ENCODE peak calls at places on chromosome 13, in ten cellular contexts. E is CD14-positive monocyte; V is CD4-positive, alpha-beta T cell; H is fibroblast of mammary gland; R is pancreas; T is osteocyte; N is endothelial cell of umbilical vein; I is left ventricle myocardium inferior; D is neural crest cell; A is esophagus squamous epithelium. M is an unnamed sample.

GRCh38 chr13:75307370-75307984 is 174.5 kb downstream of the TBC1D4 start:
- DNase-seq in E (no peak), V (no peak), H (no peak), R (no peak), T (no peak), N (no peak), I (no peak), D (no peak), A (no peak), M (no peak)

GRCh38 chr13:94195715-94196114 is 283.8 kb downstream of the DCT start:
- DNase-seq in E (no peak), V (no peak), H (peak), R (no peak), T (no peak), N (no peak), I (no peak), D (no peak), A (no peak), M (no peak)

GRCh38 chr13:81738364-81738763 is 1397.4 kb upstream of the SPRY2 start:
- DNase-seq in E (no peak), V (no peak), H (no peak), R (no peak), T (no peak), N (no peak), I (no peak), D (no peak), A (no peak), M (no peak)

GRCh38 chr13:44280461-44280860 is 93.2 kb upstream of the SERP2 start:
- DNase-seq in E (no peak), V (no peak), H (peak), R (no peak), T (no peak), N (no peak), I (no peak), D (no peak), A (no peak), M (no peak)

GRCh38 chr13:25945596-25945995 is 106.2 kb downstream of the SHISA2 start:
- DNase-seq in E (no peak), V (no peak), H (no peak), R (no peak), T (no peak), N (no peak), I (no peak), D (no peak), A (no peak), M (no peak)

GRCh38 chr13:41075034-41075433 is 13.7 kb downstream of the WBP4 start:
- DNase-seq in E (no peak), V (peak), H (peak), R (no peak), T (no peak), N (peak), I (no peak), D (no peak), A (no peak), M (peak)

GRCh38 chr13:59492030-59492636 is 671.6 kb downstream of the DIAPH3 start:
- DNase-seq in E (no peak), V (no peak), H (no peak), R (no peak), T (no peak), N (peak), I (no peak), D (no peak), A (no peak), M (no peak)

GRCh38 chr13:46831588-46832194 is 34.7 kb upstream of the ESD start:
- DNase-seq in E (no peak), V (no peak), H (peak), R (no peak), T (no peak), N (peak), I (no peak), D (peak), A (no peak), M (peak)

GRCh38 chr13:104318121-104318520 is 1251.9 kb upstream of the SLC10A2 start:
- DNase-seq in E (no peak), V (no peak), H (peak), R (no peak), T (no peak), N (peak), I (no peak), D (no peak), A (no peak), M (no peak)

DNA sequence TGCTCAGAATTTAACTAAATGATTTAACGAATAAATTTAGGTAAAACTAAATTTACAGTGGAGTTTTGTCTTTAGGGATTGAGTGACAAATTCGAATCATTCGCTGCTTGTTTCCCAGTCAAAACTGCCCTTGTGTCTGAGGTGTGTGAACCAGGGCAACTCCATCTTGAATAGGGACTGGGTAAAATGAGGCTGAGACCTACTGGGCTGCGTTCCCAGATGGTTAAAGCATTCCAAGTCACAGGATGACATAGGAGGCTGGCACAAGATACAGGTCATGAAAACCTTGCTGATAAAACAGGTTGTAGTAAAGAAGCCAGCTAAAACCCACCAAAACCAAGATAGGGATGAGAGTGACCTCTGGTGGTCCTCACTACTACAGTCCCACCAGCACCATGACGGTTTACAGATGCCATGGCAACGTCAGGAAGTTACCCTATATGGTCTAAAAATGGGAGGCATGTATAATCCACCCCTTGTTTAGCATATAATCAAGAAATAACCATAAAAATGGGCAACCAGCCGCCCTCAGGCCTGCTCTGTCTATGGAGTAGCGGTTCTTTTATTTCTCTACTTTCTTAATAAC is 10.2 kb upstream of the ANKRD10 start:
- DNase-seq in E (no peak), V (no peak), H (peak), R (no peak), T (peak), N (no peak), I (no peak), D (peak), A (no peak), M (peak)
- TF ChIP-seq CTCF in E (no peak), V (no peak), H (no peak), R (no peak), T (peak), N (no peak), I (peak), D (peak), A (no peak), M (peak)

GRCh38 chr13:39656325-39656677 is 839 bp downstream of the COG6 start:
- DNase-seq in E (no peak), V (no peak), H (no peak), R (no peak), T (no peak), N (no peak), I (no peak), D (no peak), A (no peak), M (no peak)

GRCh38 chr13:39655041-39655568 is 357 bp upstream of the COG6 start:
- DNase-seq in E (no peak), V (no peak), H (no peak), R (no peak), T (no peak), N (no peak), I (no peak), D (no peak), A (no peak), M (no peak)

DNA sequence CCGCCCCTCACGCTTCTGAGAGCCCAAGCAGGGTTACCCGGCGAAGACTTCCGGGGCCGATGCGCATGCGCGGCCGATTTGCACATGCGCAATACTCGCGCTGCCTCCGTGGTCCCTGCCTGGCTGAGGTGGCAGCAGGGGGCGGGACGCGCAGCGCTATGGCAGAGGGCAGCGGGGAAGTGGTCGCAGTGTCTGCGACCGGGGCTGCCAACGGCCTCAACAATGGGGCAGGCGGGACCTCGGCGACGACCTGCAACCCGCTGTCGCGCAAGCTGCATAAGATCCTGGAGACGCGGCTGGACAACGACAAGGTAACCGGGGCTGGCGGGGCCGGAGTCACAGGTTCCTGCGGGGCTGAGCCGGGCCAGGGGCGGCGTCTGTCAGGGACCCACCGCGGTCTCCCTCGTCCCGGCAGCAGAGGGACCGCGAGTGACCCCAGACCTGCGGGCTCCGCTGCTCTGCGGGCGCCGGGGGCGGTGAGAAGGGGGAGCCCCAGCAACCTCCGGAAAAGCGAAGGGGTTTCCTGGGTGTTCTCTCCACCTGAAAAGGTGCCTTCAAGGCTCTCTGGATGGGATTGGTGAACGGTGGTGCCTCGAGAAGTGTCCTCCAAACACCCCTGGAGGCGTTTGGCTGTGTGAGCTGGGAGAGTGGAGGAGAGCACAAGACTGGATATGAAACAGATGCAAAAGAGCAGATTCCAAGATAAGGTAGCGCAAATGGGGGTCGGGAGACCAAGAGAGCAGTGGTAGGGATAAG is at the start of gene COG6:
- DNase-seq in E (peak), V (peak), H (peak), R (peak), T (peak), N (peak), I (peak), D (peak), A (peak), M (peak)
- TF ChIP-seq CTCF in E (no peak), V (peak), H (no peak), R (no peak), T (peak), N (no peak), I (peak), D (peak), A (no peak), M (no peak)

DNA sequence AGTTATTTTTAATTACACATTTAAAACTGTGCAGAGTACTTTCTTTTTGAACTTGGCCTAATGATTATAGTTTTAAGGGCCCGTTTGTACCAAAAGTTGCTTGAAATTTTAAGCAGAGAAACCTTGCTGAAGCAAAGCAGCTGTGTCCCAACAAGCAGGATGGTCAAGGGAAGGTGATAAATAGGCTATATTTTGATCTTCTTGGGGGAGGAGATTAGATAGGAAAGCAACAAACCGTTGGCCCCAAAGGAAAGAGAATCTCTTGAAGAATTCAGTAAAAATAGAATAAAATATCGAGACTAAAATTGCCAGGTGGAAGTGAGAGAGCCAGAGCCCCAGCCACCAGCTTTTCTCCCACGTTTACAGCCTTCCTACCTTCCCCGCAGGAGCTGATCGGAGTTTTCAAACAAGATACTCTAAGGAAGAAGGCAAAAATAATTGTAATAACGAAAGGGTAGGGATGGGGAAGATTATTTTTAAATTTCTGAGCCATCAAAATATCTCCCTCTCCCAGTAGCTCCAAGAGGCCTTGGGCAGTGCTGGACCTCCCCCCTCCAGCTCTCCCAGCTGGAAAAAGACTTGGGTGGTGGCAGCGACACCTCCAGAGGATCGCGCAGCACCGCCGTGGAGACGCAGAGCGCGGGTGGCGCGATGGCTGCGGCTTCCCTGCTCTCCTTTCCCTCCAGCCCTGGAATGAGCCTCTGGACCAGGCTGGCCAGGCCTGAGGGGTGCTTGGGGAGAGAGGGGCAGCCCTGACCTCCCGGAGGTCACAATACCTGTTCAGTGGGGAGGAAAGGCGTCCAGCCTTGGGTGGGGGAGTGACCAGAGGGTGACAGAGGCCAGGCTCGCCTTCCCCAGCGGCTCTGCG is 5.8 kb downstream of the ZIC2 start:
- DNase-seq in E (no peak), V (no peak), H (no peak), R (no peak), T (no peak), N (no peak), I (no peak), D (no peak), A (no peak), M (peak)
- TF ChIP-seq CTCF in E (no peak), V (no peak), H (no peak), R (no peak), T (no peak), N (no peak), I (no peak), D (no peak), A (no peak), M (no peak)

DNA sequence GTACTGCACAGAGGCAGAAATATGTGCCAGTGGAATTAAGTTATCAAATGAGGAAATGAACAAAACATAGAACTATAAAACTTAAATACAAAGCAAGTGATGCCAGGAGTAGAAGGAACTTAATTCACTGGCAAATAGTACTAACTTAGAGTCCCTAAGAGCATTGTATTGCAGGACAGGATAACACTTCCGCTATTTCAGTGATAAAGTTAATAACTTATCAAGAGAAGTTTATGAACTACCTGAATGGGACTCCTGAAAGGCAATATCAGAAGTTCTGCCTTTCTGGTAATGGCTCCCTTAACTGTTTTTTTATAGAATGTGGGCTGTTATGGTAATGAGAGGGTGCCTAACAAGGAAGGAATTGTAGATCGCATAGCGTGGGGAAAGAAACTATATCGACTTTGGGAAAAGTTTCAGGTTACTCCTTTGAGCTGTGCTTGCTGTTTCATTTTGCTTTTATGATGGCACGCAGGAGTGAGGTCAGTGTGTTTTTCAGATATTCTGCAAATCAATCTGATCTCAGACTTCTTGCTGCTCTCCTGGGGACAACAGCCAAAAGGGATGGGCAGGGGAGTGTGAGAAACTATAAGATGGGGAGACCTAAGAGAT is 95.3 kb upstream of the MLNR start:
- DNase-seq in E (no peak), V (no peak), H (peak), R (no peak), T (no peak), N (no peak), I (no peak), D (no peak), A (no peak), M (no peak)
- TF ChIP-seq CTCF in E (no peak), V (no peak), H (no peak), R (no peak), T (no peak), N (no peak), I (no peak), D (no peak), A (no peak), M (no peak)

GRCh38 chr13:97574926-97575325 is 141.0 kb downstream of the RAP2A start:
- DNase-seq in E (no peak), V (no peak), H (peak), R (no peak), T (no peak), N (peak), I (peak), D (no peak), A (no peak), M (no peak)
- TF ChIP-seq CTCF in E (no peak), V (no peak), H (peak), R (no peak), T (peak), N (peak), I (peak), D (peak), A (no peak), M (peak)

GRCh38 chr13:31967155-31967554 is 64.4 kb upstream of the FRY start:
- DNase-seq in E (no peak), V (no peak), H (no peak), R (no peak), T (no peak), N (no peak), I (no peak), D (no peak), A (no peak), M (no peak)
- TF ChIP-seq CTCF in E (peak), V (no peak), H (peak), R (no peak), T (peak), N (no peak), I (peak), D (peak), A (no peak), M (peak)

GRCh38 chr13:89695343-89696257 is 1651.9 kb upstream of the MIR17HG start:
- DNase-seq in E (no peak), V (no peak), H (peak), R (peak), T (no peak), N (peak), I (no peak), D (peak), A (no peak), M (peak)
- TF ChIP-seq CTCF in E (no peak), V (no peak), H (peak), R (peak), T (peak), N (peak), I (peak), D (peak), A (peak), M (peak)

DNA sequence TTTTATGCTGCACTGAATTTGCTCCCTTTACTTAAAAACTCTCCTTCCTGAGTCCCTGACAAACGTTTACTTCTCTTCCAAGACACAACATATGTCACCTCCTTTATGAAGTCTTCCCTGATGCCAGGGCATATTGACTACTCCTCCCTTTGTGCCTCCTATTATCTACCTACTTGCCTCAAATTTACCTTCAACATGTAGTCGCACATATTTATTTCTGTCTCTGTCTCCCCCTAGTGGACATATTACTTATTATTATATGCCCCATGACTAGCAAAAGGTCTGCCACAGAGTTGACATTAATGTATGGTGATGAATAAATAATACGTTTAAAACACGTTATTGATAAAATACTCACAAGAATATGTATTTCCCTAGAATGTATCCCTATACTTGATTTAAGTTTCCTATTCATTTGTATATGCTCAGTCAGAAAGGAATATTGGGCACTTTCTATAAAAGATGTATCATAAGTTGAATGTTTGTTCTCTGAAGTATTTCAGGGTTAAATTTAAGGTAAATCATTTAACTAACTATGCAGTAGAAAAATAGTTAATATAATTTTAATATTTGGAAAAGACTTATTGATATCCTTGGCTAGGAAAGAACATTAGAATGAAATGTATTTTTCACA is 250.3 kb upstream of the ATXN8OS start:
- DNase-seq in E (no peak), V (no peak), H (peak), R (no peak), T (no peak), N (peak), I (no peak), D (no peak), A (no peak), M (peak)
- TF ChIP-seq CTCF in E (peak), V (peak), H (peak), R (peak), T (peak), N (peak), I (peak), D (peak), A (no peak), M (peak)

DNA sequence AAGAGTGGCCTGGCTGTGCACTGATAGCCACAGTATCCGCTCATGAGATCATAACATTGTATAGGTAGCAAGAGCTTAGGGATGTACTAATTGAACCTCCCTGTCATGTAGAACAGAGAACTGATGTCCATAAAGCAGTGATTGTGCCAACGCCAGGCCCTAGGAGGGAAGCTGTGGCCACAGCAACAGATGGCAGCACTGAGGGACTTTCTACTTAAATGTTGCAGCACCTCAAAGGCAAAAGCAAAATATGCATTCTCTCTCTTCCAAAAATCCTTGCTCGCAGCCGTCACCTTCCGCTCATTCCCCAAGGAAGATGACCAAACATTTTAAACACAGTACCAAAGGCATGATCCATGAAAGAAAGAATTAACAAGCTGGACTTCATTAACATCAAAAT is 32.3 kb downstream of the COL4A1 start:
- DNase-seq in E (no peak), V (no peak), H (no peak), R (no peak), T (peak), N (no peak), I (no peak), D (no peak), A (no peak), M (no peak)
- TF ChIP-seq CTCF in E (no peak), V (no peak), H (peak), R (no peak), T (peak), N (no peak), I (peak), D (no peak), A (no peak), M (no peak)

GRCh38 chr13:35953537-35954206 is 177.5 kb downstream of the DCLK1 start:
- DNase-seq in E (no peak), V (no peak), H (peak), R (peak), T (peak), N (peak), I (peak), D (peak), A (no peak), M (peak)
- TF ChIP-seq CTCF in E (no peak), V (no peak), H (peak), R (peak), T (peak), N (peak), I (peak), D (peak), A (peak), M (peak)

M was measured in nephron progenitor cell.